ENCODE peak calls at places on chromosomes 7 and 10, in seven cellular contexts. B is transverse colon, F is fibroblast of lung, D is right atrium auricular region, A is mesenchymal stem cell, G is SJSA1, U is lower lobe of right lung. N is an unnamed sample.
A peak's percentile ranks its signal among the peaks of the same experiment; 100 is the strongest.

GRCh38 chr7:52270301-52270700 is 765.1 kb upstream of the POM121L12 start:
- DNase-seq in B (no peak), F (no peak), D (no peak), A (no peak), G (no peak), U (no peak), N (no peak)

GRCh38 chr7:4151926-4152549 is 530.1 kb upstream of the FOXK1 start:
- DNase-seq in B (no peak), F (no peak), D (no peak), A (no peak), G (no peak), U (no peak), N (no peak)

GRCh38 chr7:84092207-84092606 is 102.4 kb downstream of the SEMA3A start:
- DNase-seq in B (no peak), F (peak; percentile 53), D (no peak), A (peak; percentile 71), G (no peak), U (no peak), N (peak; percentile 49)

GRCh38 chr10:58781873-58782488 is 269.3 kb downstream of the BICC1 start:
- DNase-seq in B (no peak), F (peak; percentile 65), D (no peak), A (peak; percentile 57), G (no peak), U (no peak), N (peak; percentile 60)

GRCh38 chr10:70967591-70968588 is 79.5 kb upstream of the PCBD1 start:
- DNase-seq in B (no peak), F (no peak), D (no peak), A (peak; percentile 20), G (no peak), U (no peak), N (no peak)

GRCh38 chr10:12513775-12514663 is 164.7 kb downstream of the CAMK1D start:
- DNase-seq in B (no peak), F (peak; percentile 23), D (peak; percentile 57), A (peak; percentile 17), G (peak; percentile 16), U (no peak), N (no peak)

GRCh38 chr7:143012001-143012400 is 14.9 kb downstream of the OR9A2 start:
- DNase-seq in B (no peak), F (no peak), D (no peak), A (no peak), G (no peak), U (no peak), N (no peak)

GRCh38 chr7:89857767-89858166 is 296.5 kb upstream of the STEAP1 start:
- DNase-seq in B (no peak), F (no peak), D (no peak), A (no peak), G (no peak), U (no peak), N (no peak)

GRCh38 chr10:6211341-6212265 is 8.9 kb downstream of the PFKFB3 start:
- DNase-seq in B (no peak), F (peak; percentile 64), D (no peak), A (no peak), G (no peak), U (no peak), N (no peak)

GRCh38 chr7:112184455-112184854 is 21.7 kb downstream of the DOCK4 start:
- DNase-seq in B (no peak), F (no peak), D (no peak), A (no peak), G (no peak), U (no peak), N (no peak)

GRCh38 chr10:110725809-110726641 is 81.9 kb downstream of the RBM20 start:
- DNase-seq in B (no peak), F (no peak), D (no peak), A (peak; percentile 48), G (no peak), U (no peak), N (no peak)

GRCh38 chr10:132524443-132525285 is 12.9 kb upstream of the INPP5A start:
- DNase-seq in B (peak; percentile 6), F (no peak), D (no peak), A (no peak), G (no peak), U (no peak), N (no peak)

GRCh38 chr7:30172451-30172850 is 37.7 kb downstream of the MTURN start:
- DNase-seq in B (no peak), F (no peak), D (no peak), A (no peak), G (no peak), U (no peak), N (peak; percentile 94)

GRCh38 chr7:97003262-97004236 is 1.8 kb upstream of the DLX6 start:
- DNase-seq in B (no peak), F (no peak), D (no peak), A (no peak), G (no peak), U (no peak), N (no peak)

GRCh38 chr7:138935438-138936079 is 45.6 kb downstream of the KIAA1549 start:
- DNase-seq in B (no peak), F (peak; percentile 71), D (peak; percentile 63), A (peak; percentile 84), G (peak; percentile 85), U (no peak), N (peak; percentile 52)

GRCh38 chr7:41107330-41107937 is 595.5 kb downstream of the INHBA start:
- DNase-seq in B (no peak), F (no peak), D (no peak), A (no peak), G (peak; percentile 81), U (no peak), N (no peak)

GRCh38 chr10:58641708-58642107 is 129.0 kb downstream of the BICC1 start:
- DNase-seq in B (no peak), F (no peak), D (no peak), A (peak; percentile 10), G (no peak), U (no peak), N (peak; percentile 77)

GRCh38 chr7:135335628-135336139 is 102.0 kb downstream of the STRA8 start:
- DNase-seq in B (peak; percentile 71), F (peak; percentile 24), D (no peak), A (peak; percentile 22), G (peak; percentile 60), U (no peak), N (peak; percentile 98)

GRCh38 chr10:58086763-58087150 is 180.9 kb downstream of the IPMK start:
- DNase-seq in B (no peak), F (no peak), D (no peak), A (no peak), G (no peak), U (no peak), N (no peak)

GRCh38 chr10:13091816-13092215 is 8.1 kb upstream of the OPTN start:
- DNase-seq in B (no peak), F (no peak), D (no peak), A (no peak), G (no peak), U (no peak), N (no peak)

GRCh38 chr7:100799037-100799896 is 28.1 kb downstream of the EPHB4 start:
- DNase-seq in B (peak; percentile 73), F (peak; percentile 75), D (peak; percentile 70), A (peak; percentile 63), G (peak; percentile 70), U (peak; percentile 77), N (no peak)

GRCh38 chr7:55571534-55572377 is 546 bp downstream of the VOPP1 start:
- DNase-seq in B (peak; percentile 78), F (peak; percentile 32), D (no peak), A (peak; percentile 63), G (peak; percentile 66), U (peak; percentile 76), N (no peak)

GRCh38 chr10:111107023-111107422 is 30.2 kb downstream of the ADRA2A start:
- DNase-seq in B (no peak), F (no peak), D (no peak), A (no peak), G (no peak), U (no peak), N (no peak)

GRCh38 chr7:157713591-157713990 is 376.8 kb downstream of the DNAJB6 start:
- DNase-seq in B (no peak), F (no peak), D (no peak), A (no peak), G (peak; percentile 22), U (peak; percentile 20), N (no peak)
- H3K27me3 ChIP-seq in B (no peaks in the 10 kb centered on the region), F (no peaks in the 10 kb centered on the region), D (no peaks in the 10 kb centered on the region), A (no peaks in the 10 kb centered on the region), G (no peaks in the 10 kb centered on the region), U (no peaks in the 10 kb centered on the region), N (no peaks in the 10 kb centered on the region)

GRCh38 chr10:94214497-94214896 is 148.2 kb downstream of the NOC3L start:
- DNase-seq in B (no peak), F (no peak), D (no peak), A (no peak), G (no peak), U (no peak), N (no peak)
- H3K4me1 ChIP-seq in B (no peaks in the 10 kb centered on the region), F (no peaks in the 10 kb centered on the region), D (peaks cover 23% of the 10 kb centered on the region), A (peaks cover 3% of the 10 kb centered on the region), G (no peaks in the 10 kb centered on the region), U (no peaks in the 10 kb centered on the region), N (no peaks in the 10 kb centered on the region)

DNA sequence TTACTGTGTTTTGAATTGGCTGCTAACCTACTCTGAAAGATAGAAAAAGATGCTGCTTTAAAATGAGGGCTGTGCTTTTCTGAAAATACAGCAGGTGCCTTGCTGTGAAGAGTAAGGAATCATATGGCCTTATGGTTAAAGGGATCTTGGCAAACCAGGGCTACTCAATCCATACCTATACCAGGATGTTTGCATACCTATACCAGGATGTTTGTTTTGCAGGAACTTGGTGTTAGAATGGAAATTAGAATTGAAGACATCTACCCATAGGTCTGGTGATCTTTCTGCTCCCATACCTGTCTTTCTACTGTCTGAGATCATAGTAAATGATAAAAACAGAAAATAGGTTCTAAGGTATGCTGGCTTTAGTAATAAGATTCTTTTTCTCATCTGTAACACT is 200.2 kb upstream of the C7orf33 start:
- DNase-seq in B (no peak), F (no peak), D (no peak), A (no peak), G (no peak), U (no peak), N (no peak)
- H3K27me3 ChIP-seq in B (peaks cover 3% of the 10 kb centered on the region), F (no peaks in the 10 kb centered on the region), D (no peaks in the 10 kb centered on the region), A (no peaks in the 10 kb centered on the region), G (no peaks in the 10 kb centered on the region), U (no peaks in the 10 kb centered on the region), N (peaks cover 3% of the 10 kb centered on the region)

GRCh38 chr10:104304927-104305326 is 33.3 kb downstream of the ITPRIP start:
- DNase-seq in B (no peak), F (peak; percentile 32), D (no peak), A (no peak), G (no peak), U (no peak), N (no peak)
- H3K4me1 ChIP-seq in B (no peaks in the 10 kb centered on the region), F (peaks cover 11% of the 10 kb centered on the region), D (peaks cover 92% of the 10 kb centered on the region), A (peaks cover 15% of the 10 kb centered on the region), G (peaks cover 25% of the 10 kb centered on the region), U (peaks cover 44% of the 10 kb centered on the region), N (peaks cover 14% of the 10 kb centered on the region)

GRCh38 chr7:155338632-155339320 is 41.1 kb downstream of the INSIG1 start:
- DNase-seq in B (no peak), F (no peak), D (no peak), A (no peak), G (no peak), U (no peak), N (no peak)
- H3K27me3 ChIP-seq in B (peaks cover 16% of the 10 kb centered on the region), F (peaks cover 6% of the 10 kb centered on the region), D (no peaks in the 10 kb centered on the region), A (peaks cover 24% of the 10 kb centered on the region), G (peaks cover 4% of the 10 kb centered on the region), U (peaks cover 5% of the 10 kb centered on the region), N (peaks cover 3% of the 10 kb centered on the region)

N was measured in foreskin keratinocyte.